ENCODE peak calls at places on chromosomes 3 and 15, in five cellular contexts. T, L, Y, S and Z are unnamed samples.

GRCh38 chr3:195823286-195823685 is 11.6 kb upstream of the MUC4 start:
- DNase-seq in T (no peak), L (no peak), Y (no peak), S (no peak), Z (no peak)

GRCh38 chr3:8529197-8529637 is 27.6 kb downstream of the LMCD1 start:
- DNase-seq in T (no peak), L (no peak), Y (no peak), S (no peak), Z (no peak)

GRCh38 chr3:14425574-14426304 is 23.3 kb downstream of the SLC6A6 start:
- DNase-seq in T (no peak), L (no peak), Y (no peak), S (peak; percentile 80), Z (no peak)

GRCh38 chr3:128999104-128999503 is 2.0 kb upstream of the EFCC1 start:
- DNase-seq in T (no peak), L (no peak), Y (no peak), S (no peak), Z (no peak)

GRCh38 chr3:40951636-40952035 is 247.7 kb upstream of the CTNNB1 start:
- DNase-seq in T (peak; percentile 24), L (no peak), Y (no peak), S (no peak), Z (no peak)

GRCh38 chr3:156131241-156131640 is 10.9 kb downstream of the KCNAB1 start:
- DNase-seq in T (no peak), L (no peak), Y (no peak), S (no peak), Z (no peak)

GRCh38 chr15:57591822-57592367 is at the start of gene MYZAP:
- DNase-seq in T (peak; percentile 44), L (no peak), Y (peak; percentile 32), S (no peak), Z (peak; percentile 84)

GRCh38 chr15:69718916-69719315 is 266.3 kb downstream of the RPLP1 start:
- DNase-seq in T (no peak), L (no peak), Y (no peak), S (no peak), Z (no peak)

GRCh38 chr3:169886671-169887070 is 16.9 kb upstream of the LRRC31 start:
- DNase-seq in T (no peak), L (peak; percentile 28), Y (no peak), S (no peak), Z (no peak)

GRCh38 chr3:48918388-48919214 is at the start of gene ARIH2:
- DNase-seq in T (peak; percentile 98), L (peak; percentile 84), Y (peak; percentile 90), S (peak; percentile 95), Z (peak; percentile 92)

GRCh38 chr3:105362021-105362665 is 4.6 kb upstream of the ALCAM start:
- DNase-seq in T (peak; percentile 6), L (no peak), Y (no peak), S (no peak), Z (no peak)